ENCODE peak calls at places on chromosome 3, in four cellular contexts. E, X, L and U are unnamed samples.

GRCh38 chr3:30836141-30836540 is 58.3 kb downstream of the GADL1 start:
- DNase-seq in L (no peak), X (no peak), E (no peak), U (no peak)

GRCh38 chr3:151873433-151873832 is at the start of gene SUCNR1:
- DNase-seq in X (no peak), L (no peak), E (no peak), U (no peak)

GRCh38 chr3:148697311-148698189 is at the start of gene AGTR1:
- DNase-seq in X (no peak), L (no peak), E (peak; percentile 79), U (peak; percentile 28)

GRCh38 chr3:120599211-120599610 is 3.1 kb downstream of the NDUFB4 start:
- DNase-seq in E (no peak), X (no peak), L (no peak), U (no peak)

GRCh38 chr3:4601926-4602325 is 108.8 kb downstream of the ITPR1 start:
- DNase-seq in L (no peak), X (no peak), E (no peak), U (no peak)

GRCh38 chr3:12648384-12648959 is 15.4 kb downstream of the RAF1 start:
- DNase-seq in E (no peak), X (no peak), L (no peak), U (no peak)

GRCh38 chr3:53083496-53083895 is 37.6 kb upstream of the SFMBT1 start:
- DNase-seq in X (no peak), L (peak; percentile 16), E (no peak), U (no peak)

GRCh38 chr3:81043660-81044199 is 717.7 kb downstream of the GBE1 start:
- DNase-seq in L (no peak), E (no peak), X (no peak), U (no peak)

GRCh38 chr3:111012388-111013248 is 59.0 kb upstream of the NECTIN3 start:
- DNase-seq in E (peak; percentile 40), L (no peak), X (peak; percentile 53), U (peak; percentile 24)

GRCh38 chr3:97576221-97576620 is 188.3 kb upstream of the ARL6 start:
- DNase-seq in X (no peak), L (no peak), E (no peak), U (no peak)

GRCh38 chr3:111321786-111322185 is 220.2 kb upstream of the CD96 start:
- DNase-seq in L (no peak), X (no peak), E (no peak), U (no peak)

GRCh38 chr3:69107841-69108240 is 14.6 kb downstream of the LMOD3 start:
- DNase-seq in X (no peak), E (no peak), L (no peak), U (no peak)

GRCh38 chr3:124483915-124484470 is 246.3 kb upstream of the UMPS start:
- DNase-seq in L (no peak), X (no peak), E (no peak), U (no peak)

GRCh38 chr3:150913174-150913922 is 8.1 kb upstream of the MINDY4B start:
- DNase-seq in E (no peak), X (no peak), L (no peak), U (no peak)

GRCh38 chr3:120678331-120678845 is 3.7 kb downstream of the HGD start:
- DNase-seq in X (peak; percentile 96), E (no peak), L (no peak), U (peak; percentile 74)

GRCh38 chr3:141421639-141422319 is 53.5 kb downstream of the ZBTB38 start:
- DNase-seq in L (no peak), E (no peak), X (no peak), U (no peak)

GRCh38 chr3:173538410-173538809 is 140.9 kb downstream of the NLGN1 start:
- DNase-seq in L (no peak), X (no peak), E (no peak), U (peak; percentile 0)

GRCh38 chr3:156673732-156674045 is 701 bp upstream of the TIPARP start:
- DNase-seq in L (no peak), X (no peak), E (no peak), U (no peak)

GRCh38 chr3:66938338-66938963 is 59.7 kb upstream of the KBTBD8 start:
- DNase-seq in E (peak; percentile 39), L (peak; percentile 64), X (peak; percentile 43), U (peak; percentile 52)

GRCh38 chr3:174440350-174440716 is 418.8 kb upstream of the NAALADL2 start:
- DNase-seq in X (no peak), E (no peak), L (peak; percentile 2), U (no peak)

GRCh38 chr3:36774072-36774471 is 9.7 kb upstream of the DCLK3 start:
- DNase-seq in X (no peak), L (no peak), E (no peak), U (no peak)

GRCh38 chr3:42742688-42743087 is 30.4 kb downstream of the CCDC13 start:
- DNase-seq in E (no peak), L (no peak), X (no peak), U (no peak)

GRCh38 chr3:67593761-67594234 is 60.6 kb downstream of the SUCLG2 start:
- DNase-seq in X (peak; percentile 14), E (peak; percentile 34), L (peak; percentile 13), U (peak; percentile 4)

GRCh38 chr3:50714953-50715352 is 40.2 kb downstream of the DOCK3 start:
- DNase-seq in X (no peak), E (no peak), L (no peak), U (no peak)

GRCh38 chr3:143644370-143645089 is 203.7 kb downstream of the SLC9A9 start:
- DNase-seq in L (peak; percentile 53), E (peak; percentile 55), X (peak; percentile 22), U (peak; percentile 72)

GRCh38 chr3:177195242-177195940 is 1.9 kb downstream of the TBL1XR1 start:
- DNase-seq in L (peak; percentile 80), X (no peak), E (no peak), U (peak; percentile 23)

GRCh38 chr3:157865449-157865862 is 240.8 kb downstream of the SHOX2 start:
- DNase-seq in E (peak; percentile 81), X (peak; percentile 2), L (peak; percentile 71), U (peak; percentile 10)

GRCh38 chr3:170027691-170028102 is 10.1 kb upstream of the GPR160 start:
- DNase-seq in E (no peak), L (no peak), X (peak; percentile 25), U (no peak)

GRCh38 chr3:123807820-123808219 is 76.3 kb downstream of the MYLK start:
- DNase-seq in E (no peak), X (peak; percentile 80), L (no peak), U (peak; percentile 18)

GRCh38 chr3:58492385-58492970 is 582 bp downstream of the KCTD6 start:
- DNase-seq in L (no peak), X (no peak), E (no peak), U (no peak)

GRCh38 chr3:75337226-75337900 is 326.8 kb upstream of the FRG2C start:
- DNase-seq in X (no peak), E (no peak), L (no peak), U (no peak)

GRCh38 chr3:112128843-112129727 is 4.0 kb downstream of the GCSAM start:
- DNase-seq in L (no peak), E (no peak), X (no peak), U (no peak)

GRCh38 chr3:172520332-172520831 is 2.8 kb downstream of the TNFSF10 start:
- DNase-seq in X (no peak), L (no peak), E (no peak), U (no peak)

GRCh38 chr3:190486201-190486865 is 27.6 kb upstream of the IL1RAP start:
- DNase-seq in X (no peak), E (no peak), L (no peak), U (no peak)

GRCh38 chr3:57298041-57298440 is 5.6 kb upstream of the ASB14 start:
- DNase-seq in E (no peak), X (peak; percentile 5), L (no peak), U (peak; percentile 36)

GRCh38 chr3:25027639-25028038 is 400.4 kb upstream of the RARB start:
- DNase-seq in E (no peak), L (no peak), X (no peak), U (no peak)

GRCh38 chr3:182738583-182739514 is 54.5 kb upstream of the ATP11B start:
- DNase-seq in E (no peak), X (no peak), L (no peak), U (no peak)

GRCh38 chr3:108447096-108447847 is 63.1 kb downstream of the MYH15 start:
- DNase-seq in X (no peak), L (no peak), E (no peak), U (no peak)

GRCh38 chr3:64188810-64189560 is 36.3 kb downstream of the PRICKLE2 start:
- DNase-seq in L (no peak), X (no peak), E (no peak), U (peak; percentile 92)

GRCh38 chr3:171286580-171287249 is 173.5 kb downstream of the TNIK start:
- DNase-seq in L (no peak), X (peak; percentile 29), E (no peak), U (no peak)

GRCh38 chr3:171284308-171285075 is 175.7 kb downstream of the TNIK start:
- DNase-seq in X (no peak), L (no peak), E (no peak), U (peak; percentile 43)

GRCh38 chr3:171283248-171284222 is 176.7 kb downstream of the TNIK start:
- DNase-seq in X (no peak), E (no peak), L (no peak), U (no peak)

GRCh38 chr3:171282041-171282440 is 178.2 kb downstream of the TNIK start:
- DNase-seq in L (no peak), X (no peak), E (no peak), U (no peak)

DNA sequence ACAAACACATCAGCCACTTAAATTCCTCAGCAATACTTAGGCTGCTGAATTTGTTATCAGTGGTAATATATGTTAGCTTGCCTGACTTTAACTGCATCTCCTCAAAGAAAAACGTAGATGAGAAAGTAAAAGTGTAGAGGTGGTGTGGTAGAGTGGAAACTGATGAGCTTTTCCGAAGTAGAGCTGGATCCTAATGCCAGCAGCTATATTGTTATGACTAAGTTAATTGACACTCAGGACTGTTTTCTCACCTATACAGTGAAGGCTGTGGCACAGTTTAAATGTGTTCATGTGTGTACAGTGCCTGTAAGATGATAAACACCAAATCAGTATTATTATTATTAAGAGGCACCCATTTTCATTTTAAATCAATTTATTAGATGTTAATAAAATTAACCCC is 174.9 kb downstream of the TNIK start:
- DNase-seq in L (no peak), E (no peak), X (no peak), U (no peak)
- TF ChIP-seq NR3C1 in L (no peak), E (no peak), X (no peak), U (no peak)

GRCh38 chr3:15097889-15098288 is 1.1 kb downstream of the RBSN start:
- DNase-seq in X (no peak), E (no peak), L (peak; percentile 19), U (no peak)
- TF ChIP-seq NR3C1 in X (no peak), E (no peak), L (no peak), U (no peak)

GRCh38 chr3:54654776-54655175 is 273.1 kb downstream of the LRTM1 start:
- DNase-seq in L (no peak), E (no peak), X (no peak), U (no peak)
- TF ChIP-seq NR3C1 in L (no peak), E (no peak), X (no peak), U (no peak)

DNA sequence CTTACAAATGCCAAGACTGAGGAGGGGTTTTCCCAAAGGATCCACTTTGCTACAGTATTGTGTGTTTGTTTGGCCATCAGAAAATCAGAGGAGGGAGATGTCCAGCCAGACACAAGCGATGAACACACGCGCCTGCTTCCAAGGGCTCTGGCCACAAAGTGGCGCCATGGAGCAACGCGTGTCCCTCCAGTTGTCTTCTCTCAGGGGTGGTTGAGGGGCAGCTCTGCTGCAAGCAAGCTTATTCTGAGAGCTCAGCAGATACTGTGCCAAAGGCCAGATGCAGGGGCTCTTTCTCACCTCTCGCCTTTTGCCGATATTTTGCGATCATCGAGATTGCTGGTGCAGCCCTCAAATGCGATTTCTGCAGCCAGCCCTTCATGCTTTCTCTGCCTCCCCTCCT is 88.9 kb upstream of the OSBPL11 start:
- DNase-seq in E (peak; percentile 77), X (peak; percentile 48), L (peak; percentile 7), U (no peak)
- TF ChIP-seq NR3C1 in E (no peak), X (no peak), L (no peak), U (no peak)